ENCODE peak calls at places on chromosomes 12 and 14, in five cellular contexts. K is mucosa of descending colon, U is AG04449, S is gastrocnemius medialis, W is osteocyte. C is an unnamed sample.

GRCh38 chr14:94036328-94037167 is 10.4 kb downstream of the OTUB2 start:
- DNase-seq in K (no peak), U (no peak), S (peak; percentile 32), W (no peak), C (peak; percentile 20)

GRCh38 chr14:94768521-94769412 is 1.1 kb downstream of the GSC start:
- DNase-seq in K (no peak), U (no peak), S (no peak), W (no peak), C (no peak)

GRCh38 chr14:69582207-69582606 is 7.5 kb upstream of the CCDC177 start:
- DNase-seq in K (no peak), U (no peak), S (no peak), W (no peak), C (no peak)

GRCh38 chr14:77131206-77131605 is 10.4 kb downstream of the ZDHHC22 start:
- DNase-seq in K (no peak), U (no peak), S (no peak), W (no peak), C (no peak)

GRCh38 chr12:67410667-67411067 is 141.5 kb downstream of the CAND1 start:
- DNase-seq in K (no peak), U (no peak), S (no peak), W (no peak), C (no peak)

GRCh38 chr12:12721251-12721689 is 4.1 kb downstream of the CDKN1B start:
- DNase-seq in K (no peak), U (no peak), S (no peak), W (no peak), C (no peak)

GRCh38 chr12:6326316-6326959 is 15.4 kb downstream of the TNFRSF1A start:
- DNase-seq in K (no peak), U (no peak), S (no peak), W (no peak), C (no peak)

GRCh38 chr14:22594156-22594716 is 3.9 kb upstream of the ABHD4 start:
- DNase-seq in K (no peak), U (no peak), S (no peak), W (no peak), C (no peak)

GRCh38 chr14:102951034-102951433 is 28.6 kb downstream of the AMN start:
- DNase-seq in K (peak; percentile 21), U (no peak), S (no peak), W (no peak), C (no peak)

GRCh38 chr12:48001426-48002178 is 2.7 kb downstream of the COL2A1 start:
- DNase-seq in K (no peak), U (no peak), S (no peak), W (no peak), C (no peak)

GRCh38 chr14:68663385-68664076 is 129.3 kb downstream of the ZFP36L1 start:
- DNase-seq in K (no peak), U (no peak), S (no peak), W (no peak), C (peak; percentile 79)

GRCh38 chr12:52584156-52584682 is 10.6 kb upstream of the KRT74 start:
- DNase-seq in K (no peak), U (no peak), S (no peak), W (no peak), C (no peak)

GRCh38 chr12:68477256-68477655 is 133.4 kb upstream of the RAP1B start:
- DNase-seq in K (no peak), U (no peak), S (no peak), W (no peak), C (no peak)

GRCh38 chr14:63076476-63076875 is 31.2 kb upstream of the KCNH5 start:
- DNase-seq in K (no peak), U (no peak), S (no peak), W (no peak), C (no peak)

GRCh38 chr12:106149096-106149784 is 10.5 kb upstream of the NUAK1 start:
- DNase-seq in K (no peak), U (no peak), S (no peak), W (no peak), C (no peak)

GRCh38 chr12:122955151-122955550 is 11.1 kb downstream of the ABCB9 start:
- DNase-seq in K (no peak), U (no peak), S (no peak), W (no peak), C (no peak)

GRCh38 chr12:8637244-8637643 is 24.6 kb upstream of the AICDA start:
- DNase-seq in K (no peak), U (no peak), S (no peak), W (no peak), C (no peak)

GRCh38 chr12:38541849-38542248 is 225.3 kb downstream of the ALG10B start:
- DNase-seq in K (no peak), U (no peak), S (no peak), W (no peak), C (no peak)

GRCh38 chr14:68229423-68229831 is 409.8 kb downstream of the RAD51B start:
- DNase-seq in K (no peak), U (no peak), S (no peak), W (no peak), C (no peak)

GRCh38 chr12:98744692-98745091 is 99.6 kb downstream of the APAF1 start:
- DNase-seq in K (no peak), U (no peak), S (no peak), W (no peak), C (no peak)

GRCh38 chr12:6950401-6950801 is 755 bp upstream of the PTPN6 start:
- DNase-seq in K (peak; percentile 42), U (no peak), S (no peak), W (no peak), C (no peak)

GRCh38 chr14:97634786-97635185 is 837.6 kb downstream of the VRK1 start:
- DNase-seq in K (no peak), U (no peak), S (no peak), W (no peak), C (no peak)

GRCh38 chr12:72036393-72036792 is 97.7 kb downstream of the TPH2 start:
- DNase-seq in K (no peak), U (no peak), S (no peak), W (no peak), C (no peak)

GRCh38 chr14:83300454-83301064 is 1766.9 kb upstream of the SEL1L start:
- DNase-seq in K (no peak), U (no peak), S (no peak), W (no peak), C (no peak)

GRCh38 chr12:6345319-6346071 is 3.6 kb upstream of the TNFRSF1A start:
- DNase-seq in K (no peak), U (peak; percentile 77), S (no peak), W (no peak), C (peak; percentile 85)

GRCh38 chr12:103673891-103674375 is 86.9 kb downstream of the STAB2 start:
- DNase-seq in K (peak; percentile 52), U (no peak), S (no peak), W (no peak), C (no peak)
- TF ChIP-seq CTCF in K (no peak), U (no peak), S (no peak), W (no peak), C (no peak)

GRCh38 chr12:14756331-14757143 is 46.7 kb downstream of the WBP11 start:
- DNase-seq in K (no peak), U (no peak), S (no peak), W (no peak), C (no peak)
- TF ChIP-seq CTCF in K (no peak), U (peak; percentile 3), S (no peak), W (peak; percentile 53), C (peak; percentile 26)

DNA sequence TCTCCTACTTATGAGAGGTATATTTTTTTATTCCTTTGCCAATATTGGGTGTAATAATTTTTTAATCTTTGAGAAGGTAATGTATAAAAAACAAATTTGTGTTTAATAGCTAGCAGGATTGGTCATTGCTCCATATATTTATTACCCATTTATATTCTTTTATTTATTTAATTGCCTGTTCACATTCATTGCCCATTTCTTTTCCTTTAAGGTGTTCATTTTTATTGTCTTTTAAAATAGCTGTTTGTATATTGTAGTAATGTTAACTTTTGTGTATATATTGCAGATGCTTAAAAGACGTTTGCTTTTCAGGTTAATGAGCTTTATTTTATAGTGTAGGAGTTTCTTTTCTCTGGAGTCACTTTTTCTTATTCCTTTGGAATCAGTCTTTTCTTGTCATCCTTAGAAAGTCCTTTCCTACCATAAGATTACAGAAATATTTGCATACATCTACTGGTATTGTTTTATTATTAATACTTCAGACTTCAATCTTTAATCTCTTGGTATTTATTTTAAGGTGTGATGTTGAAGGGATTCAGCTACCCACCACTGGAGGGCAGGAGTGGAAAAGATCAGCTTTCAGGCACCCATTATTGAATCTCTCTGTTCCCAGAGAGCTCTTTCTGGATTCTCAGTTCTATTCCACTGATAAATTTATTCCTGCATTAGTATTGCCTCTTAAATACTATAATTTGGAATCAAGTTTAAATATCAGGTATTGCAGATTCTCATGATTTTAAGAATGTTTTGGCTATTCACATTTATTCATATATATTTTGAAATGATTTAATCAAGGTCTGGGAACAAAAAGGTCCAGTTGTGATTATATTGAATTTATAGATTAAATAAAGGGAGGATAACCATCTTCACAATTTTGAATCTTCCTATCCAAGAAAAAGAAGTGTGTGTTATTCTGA is 17.3 kb downstream of the PPM1A start:
- DNase-seq in K (no peak), U (no peak), S (no peak), W (no peak), C (no peak)
- TF ChIP-seq CTCF in K (no peak), U (no peak), S (peak; percentile 19), W (no peak), C (peak; percentile 52)

GRCh38 chr14:57574617-57575288 is 81.1 kb upstream of the CCDC198 start:
- DNase-seq in K (no peak), U (no peak), S (no peak), W (no peak), C (no peak)
- TF ChIP-seq CTCF in K (no peak), U (no peak), S (no peak), W (no peak), C (peak; percentile 19)

C was measured in AG09309.